ENCODE peak calls at places on chromosomes 11 and 22, in eight cellular contexts. One of them, this sample, is unnamed. For H3K4me1, the result is how much of the 10 kb centered on the place peaks cover.

GRCh38 chr22:49950396-49950994 is 10.1 kb upstream of the PIM3 start:
- DNase-seq in mucosa of descending colon: peak
- DNase-seq in tibial nerve: no peak
- DNase-seq in mammary epithelial cell: no peak
- DNase-seq in psoas muscle: no peak
- DNase-seq in ovary: no peak
- DNase-seq in uterus: no peak
- DNase-seq in small intestine: no peak
- DNase-seq in this sample: no peak

GRCh38 chr11:113796663-113797259 is 17.2 kb downstream of the CLDN25 start:
- DNase-seq in uterus: no peak
- DNase-seq in small intestine: peak
- DNase-seq in mucosa of descending colon: no peak
- DNase-seq in tibial nerve: peak
- DNase-seq in psoas muscle: no peak
- DNase-seq in ovary: no peak
- DNase-seq in mammary epithelial cell: peak
- DNase-seq in this sample: no peak

GRCh38 chr22:44860311-44860710 is 107.9 kb downstream of the ARHGAP8 start:
- DNase-seq in mammary epithelial cell: no peak
- DNase-seq in uterus: no peak
- DNase-seq in ovary: no peak
- DNase-seq in psoas muscle: no peak
- DNase-seq in tibial nerve: no peak
- DNase-seq in mucosa of descending colon: no peak
- DNase-seq in small intestine: no peak
- DNase-seq in this sample: no peak

GRCh38 chr11:132200303-132200936 is 830.0 kb downstream of the NTM start:
- DNase-seq in psoas muscle: no peak
- DNase-seq in uterus: no peak
- DNase-seq in mucosa of descending colon: no peak
- DNase-seq in ovary: no peak
- DNase-seq in small intestine: no peak
- DNase-seq in mammary epithelial cell: no peak
- DNase-seq in tibial nerve: no peak
- DNase-seq in this sample: no peak

GRCh38 chr11:11531127-11531526 is 90.7 kb downstream of the GALNT18 start:
- DNase-seq in ovary: no peak
- DNase-seq in tibial nerve: no peak
- DNase-seq in uterus: no peak
- DNase-seq in psoas muscle: no peak
- DNase-seq in mucosa of descending colon: no peak
- DNase-seq in mammary epithelial cell: no peak
- DNase-seq in small intestine: no peak
- DNase-seq in this sample: no peak

GRCh38 chr11:130160460-130161090 is 993 bp downstream of the ST14 start:
- DNase-seq in psoas muscle: no peak
- DNase-seq in mucosa of descending colon: peak
- DNase-seq in mammary epithelial cell: peak
- DNase-seq in tibial nerve: no peak
- DNase-seq in ovary: no peak
- DNase-seq in uterus: no peak
- DNase-seq in small intestine: no peak
- DNase-seq in this sample: no peak

GRCh38 chr11:110095554-110095953 is 2.4 kb downstream of the ZC3H12C start:
- DNase-seq in mucosa of descending colon: no peak
- DNase-seq in psoas muscle: no peak
- DNase-seq in small intestine: no peak
- DNase-seq in mammary epithelial cell: peak
- DNase-seq in uterus: no peak
- DNase-seq in tibial nerve: no peak
- DNase-seq in ovary: no peak
- DNase-seq in this sample: no peak

GRCh38 chr11:7028141-7028540 is 7.9 kb downstream of the NLRP14 start:
- DNase-seq in psoas muscle: no peak
- DNase-seq in tibial nerve: no peak
- DNase-seq in uterus: no peak
- DNase-seq in small intestine: no peak
- DNase-seq in mammary epithelial cell: no peak
- DNase-seq in mucosa of descending colon: no peak
- DNase-seq in ovary: no peak
- DNase-seq in this sample: no peak

GRCh38 chr11:45917286-45917622 is 423 bp downstream of the PEX16 start:
- DNase-seq in small intestine: no peak
- DNase-seq in tibial nerve: no peak
- DNase-seq in mucosa of descending colon: no peak
- DNase-seq in uterus: no peak
- DNase-seq in ovary: no peak
- DNase-seq in mammary epithelial cell: no peak
- DNase-seq in psoas muscle: no peak
- DNase-seq in this sample: no peak

GRCh38 chr11:15146271-15147003 is 31.7 kb downstream of the INSC start:
- DNase-seq in tibial nerve: no peak
- DNase-seq in small intestine: no peak
- DNase-seq in mucosa of descending colon: no peak
- DNase-seq in ovary: no peak
- DNase-seq in psoas muscle: no peak
- DNase-seq in mammary epithelial cell: peak
- DNase-seq in uterus: no peak
- DNase-seq in this sample: no peak

GRCh38 chr11:27933992-27934829 is 173.7 kb downstream of the KIF18A start:
- DNase-seq in mammary epithelial cell: peak
- DNase-seq in small intestine: no peak
- DNase-seq in tibial nerve: no peak
- DNase-seq in mucosa of descending colon: no peak
- DNase-seq in ovary: no peak
- DNase-seq in psoas muscle: no peak
- DNase-seq in uterus: peak
- DNase-seq in this sample: no peak

GRCh38 chr11:84721561-84721961 is 905.6 kb downstream of the DLG2 start:
- DNase-seq in ovary: no peak
- DNase-seq in mucosa of descending colon: no peak
- DNase-seq in psoas muscle: no peak
- DNase-seq in mammary epithelial cell: no peak
- DNase-seq in tibial nerve: no peak
- DNase-seq in uterus: no peak
- DNase-seq in small intestine: no peak
- DNase-seq in this sample: no peak

GRCh38 chr11:9868641-9869040 is 204.8 kb downstream of the SWAP70 start:
- DNase-seq in mammary epithelial cell: peak
- DNase-seq in ovary: no peak
- DNase-seq in small intestine: no peak
- DNase-seq in uterus: no peak
- DNase-seq in tibial nerve: no peak
- DNase-seq in psoas muscle: no peak
- DNase-seq in mucosa of descending colon: no peak
- DNase-seq in this sample: no peak

GRCh38 chr11:9663699-9664275 is at the start of gene SWAP70:
- DNase-seq in uterus: peak
- DNase-seq in small intestine: peak
- DNase-seq in tibial nerve: peak
- DNase-seq in psoas muscle: peak
- DNase-seq in ovary: peak
- DNase-seq in mucosa of descending colon: peak
- DNase-seq in mammary epithelial cell: peak
- DNase-seq in this sample: peak

GRCh38 chr11:8225589-8226036 is 38.1 kb downstream of the LMO1 start:
- DNase-seq in mucosa of descending colon: peak
- DNase-seq in tibial nerve: peak
- DNase-seq in mammary epithelial cell: no peak
- DNase-seq in small intestine: peak
- DNase-seq in psoas muscle: peak
- DNase-seq in uterus: peak
- DNase-seq in ovary: peak
- DNase-seq in this sample: peak

GRCh38 chr11:12238420-12238819 is 128.0 kb downstream of the MICAL2 start:
- DNase-seq in mammary epithelial cell: no peak
- DNase-seq in small intestine: no peak
- DNase-seq in mucosa of descending colon: no peak
- DNase-seq in uterus: no peak
- DNase-seq in psoas muscle: no peak
- DNase-seq in ovary: no peak
- DNase-seq in tibial nerve: no peak
- DNase-seq in this sample: no peak

GRCh38 chr11:27381238-27381666 is 18.2 kb upstream of the CCDC34 start:
- DNase-seq in psoas muscle: no peak
- DNase-seq in mucosa of descending colon: no peak
- DNase-seq in small intestine: no peak
- DNase-seq in tibial nerve: no peak
- DNase-seq in uterus: no peak
- DNase-seq in mammary epithelial cell: no peak
- DNase-seq in ovary: no peak
- DNase-seq in this sample: no peak

GRCh38 chr11:75277991-75278790 is 37.6 kb downstream of the TPBGL start:
- DNase-seq in psoas muscle: no peak
- DNase-seq in uterus: peak
- DNase-seq in tibial nerve: no peak
- DNase-seq in mammary epithelial cell: no peak
- DNase-seq in ovary: no peak
- DNase-seq in small intestine: no peak
- DNase-seq in mucosa of descending colon: no peak
- DNase-seq in this sample: no peak

GRCh38 chr11:7597620-7598019 is 75.7 kb downstream of the CYB5R2 start:
- DNase-seq in mucosa of descending colon: peak
- DNase-seq in mammary epithelial cell: peak
- DNase-seq in tibial nerve: no peak
- DNase-seq in small intestine: peak
- DNase-seq in uterus: no peak
- DNase-seq in ovary: no peak
- DNase-seq in psoas muscle: no peak
- DNase-seq in this sample: no peak

GRCh38 chr11:128488471-128488870 is 98.9 kb downstream of the ETS1 start:
- DNase-seq in ovary: no peak
- DNase-seq in uterus: no peak
- DNase-seq in psoas muscle: no peak
- DNase-seq in small intestine: no peak
- DNase-seq in tibial nerve: no peak
- DNase-seq in mucosa of descending colon: no peak
- DNase-seq in mammary epithelial cell: peak
- DNase-seq in this sample: no peak

GRCh38 chr22:47836957-47837356 is 1074.5 kb downstream of the TBC1D22A start:
- DNase-seq in psoas muscle: no peak
- DNase-seq in tibial nerve: no peak
- DNase-seq in mucosa of descending colon: no peak
- DNase-seq in ovary: no peak
- DNase-seq in uterus: no peak
- DNase-seq in mammary epithelial cell: no peak
- DNase-seq in small intestine: no peak
- DNase-seq in this sample: no peak

GRCh38 chr22:37177755-37178154 is 10.3 kb downstream of the C1QTNF6 start:
- DNase-seq in uterus: no peak
- DNase-seq in psoas muscle: no peak
- DNase-seq in mucosa of descending colon: no peak
- DNase-seq in mammary epithelial cell: no peak
- DNase-seq in tibial nerve: no peak
- DNase-seq in ovary: no peak
- DNase-seq in small intestine: no peak
- DNase-seq in this sample: no peak

GRCh38 chr22:37175414-37176144 is 12.5 kb downstream of the C1QTNF6 start:
- DNase-seq in ovary: no peak
- DNase-seq in uterus: peak
- DNase-seq in tibial nerve: no peak
- DNase-seq in mucosa of descending colon: no peak
- DNase-seq in psoas muscle: no peak
- DNase-seq in mammary epithelial cell: no peak
- DNase-seq in small intestine: no peak
- DNase-seq in this sample: no peak

GRCh38 chr22:37177221-37177620 is 10.8 kb downstream of the C1QTNF6 start:
- DNase-seq in tibial nerve: no peak
- DNase-seq in small intestine: no peak
- DNase-seq in uterus: no peak
- DNase-seq in mucosa of descending colon: no peak
- DNase-seq in psoas muscle: no peak
- DNase-seq in ovary: no peak
- DNase-seq in mammary epithelial cell: no peak
- DNase-seq in this sample: no peak

GRCh38 chr22:37174964-37175363 is 13.1 kb downstream of the C1QTNF6 start:
- DNase-seq in tibial nerve: no peak
- DNase-seq in mammary epithelial cell: no peak
- DNase-seq in psoas muscle: no peak
- DNase-seq in mucosa of descending colon: no peak
- DNase-seq in small intestine: no peak
- DNase-seq in uterus: no peak
- DNase-seq in ovary: no peak
- DNase-seq in this sample: no peak

GRCh38 chr22:37176464-37177061 is 11.5 kb downstream of the C1QTNF6 start:
- DNase-seq in tibial nerve: peak
- DNase-seq in uterus: peak
- DNase-seq in psoas muscle: peak
- DNase-seq in mucosa of descending colon: peak
- DNase-seq in small intestine: peak
- DNase-seq in mammary epithelial cell: no peak
- DNase-seq in ovary: peak
- DNase-seq in this sample: no peak
- H3K4me3 ChIP-seq in tibial nerve: no peak
- H3K4me3 ChIP-seq in uterus: no peak
- H3K4me3 ChIP-seq in psoas muscle: peak
- H3K4me3 ChIP-seq in mucosa of descending colon: no peak
- H3K4me3 ChIP-seq in small intestine: no peak
- H3K4me3 ChIP-seq in mammary epithelial cell: no peak
- H3K4me3 ChIP-seq in ovary: no peak
- H3K4me3 ChIP-seq in this sample: peak

GRCh38 chr22:19757985-19758895 is 2.3 kb upstream of the TBX1 start:
- DNase-seq in uterus: no peak
- DNase-seq in mammary epithelial cell: no peak
- DNase-seq in small intestine: no peak
- DNase-seq in ovary: no peak
- DNase-seq in psoas muscle: no peak
- DNase-seq in mucosa of descending colon: no peak
- DNase-seq in tibial nerve: no peak
- DNase-seq in this sample: no peak
- H3K4me1 ChIP-seq in uterus: under half
- H3K4me1 ChIP-seq in mammary epithelial cell: under half
- H3K4me1 ChIP-seq in small intestine: under half
- H3K4me1 ChIP-seq in ovary: under half
- H3K4me1 ChIP-seq in psoas muscle: under half
- H3K4me1 ChIP-seq in mucosa of descending colon: under half
- H3K4me1 ChIP-seq in tibial nerve: under half
- H3K4me1 ChIP-seq in this sample: under half

GRCh38 chr11:116193321-116194114 is 579.3 kb downstream of the BUD13 start:
- DNase-seq in ovary: peak
- DNase-seq in psoas muscle: no peak
- DNase-seq in mucosa of descending colon: peak
- DNase-seq in uterus: peak
- DNase-seq in mammary epithelial cell: peak
- DNase-seq in small intestine: peak
- DNase-seq in tibial nerve: no peak
- DNase-seq in this sample: no peak
- H3K4me3 ChIP-seq in ovary: peak
- H3K4me3 ChIP-seq in psoas muscle: peak
- H3K4me3 ChIP-seq in mucosa of descending colon: no peak
- H3K4me3 ChIP-seq in uterus: peak
- H3K4me3 ChIP-seq in mammary epithelial cell: peak
- H3K4me3 ChIP-seq in small intestine: no peak
- H3K4me3 ChIP-seq in tibial nerve: peak
- H3K4me3 ChIP-seq in this sample: peak

GRCh38 chr11:102171101-102171500 is 60.9 kb downstream of the YAP1 start:
- DNase-seq in mucosa of descending colon: no peak
- DNase-seq in small intestine: no peak
- DNase-seq in ovary: no peak
- DNase-seq in psoas muscle: no peak
- DNase-seq in uterus: no peak
- DNase-seq in tibial nerve: no peak
- DNase-seq in mammary epithelial cell: peak
- DNase-seq in this sample: no peak
- H3K4me1 ChIP-seq in mucosa of descending colon: under half
- H3K4me1 ChIP-seq in small intestine: under half
- H3K4me1 ChIP-seq in ovary: under half
- H3K4me1 ChIP-seq in psoas muscle: under half
- H3K4me1 ChIP-seq in uterus: under half
- H3K4me1 ChIP-seq in tibial nerve: under half
- H3K4me1 ChIP-seq in mammary epithelial cell: under half
- H3K4me1 ChIP-seq in this sample: under half

GRCh38 chr11:4704790-4705334 is 278 bp downstream of the MMP26 start:
- DNase-seq in small intestine: no peak
- DNase-seq in mucosa of descending colon: no peak
- DNase-seq in psoas muscle: no peak
- DNase-seq in mammary epithelial cell: no peak
- DNase-seq in ovary: no peak
- DNase-seq in tibial nerve: no peak
- DNase-seq in uterus: no peak
- DNase-seq in this sample: no peak
- H3K4me3 ChIP-seq in small intestine: no peak
- H3K4me3 ChIP-seq in mucosa of descending colon: no peak
- H3K4me3 ChIP-seq in psoas muscle: no peak
- H3K4me3 ChIP-seq in mammary epithelial cell: no peak
- H3K4me3 ChIP-seq in ovary: no peak
- H3K4me3 ChIP-seq in tibial nerve: no peak
- H3K4me3 ChIP-seq in uterus: no peak
- H3K4me3 ChIP-seq in this sample: no peak